ENCODE peak calls at places on chromosomes 1 and 21, in five cellular contexts. H, C, E, Y and W are unnamed samples.

GRCh38 chr1:67586596-67586995 is 98.4 kb upstream of the GADD45A start:
- DNase-seq in E (no peak), C (no peak), Y (no peak), H (no peak), W (no peak)

GRCh38 chr1:61135286-61135685 is 52.9 kb downstream of the NFIA start:
- DNase-seq in H (no peak), E (no peak), C (no peak), Y (no peak), W (no peak)

GRCh38 chr1:183553769-183554168 is 36.5 kb downstream of the NCF2 start:
- DNase-seq in C (no peak), E (no peak), Y (no peak), H (no peak), W (no peak)

GRCh38 chr1:6756455-6756854 is 28.8 kb upstream of the CAMTA1 start:
- DNase-seq in H (no peak), E (no peak), C (no peak), Y (no peak), W (no peak)

GRCh38 chr1:31556481-31557006 is 19.8 kb upstream of the TINAGL1 start:
- DNase-seq in H (no peak), C (no peak), E (no peak), Y (no peak), W (no peak)

GRCh38 chr1:66951513-66951912 is 26.7 kb downstream of the MIER1 start:
- DNase-seq in E (no peak), C (peak; percentile 58), Y (no peak), H (no peak), W (no peak)

GRCh38 chr21:23160914-23161313 is 2162.7 kb downstream of the NCAM2 start:
- DNase-seq in Y (no peak), H (no peak), C (no peak), E (no peak), W (no peak)

GRCh38 chr21:37266515-37267221 is 466 bp downstream of the VPS26C start:
- DNase-seq in E (peak; percentile 77), C (no peak), H (peak; percentile 80), Y (peak; percentile 44), W (no peak)

GRCh38 chr1:165255226-165255625 is 101.3 kb downstream of the LMX1A start:
- DNase-seq in Y (no peak), C (no peak), H (no peak), E (no peak), W (no peak)

GRCh38 chr1:2209400-2210083 is 15.0 kb upstream of the FAAP20 start:
- DNase-seq in Y (peak; percentile 17), H (no peak), C (no peak), E (no peak), W (peak; percentile 67)

GRCh38 chr1:38860464-38860816 is 868 bp upstream of the RRAGC start:
- DNase-seq in C (no peak), E (no peak), H (no peak), Y (no peak), W (no peak)

GRCh38 chr1:244878681-244879080 is 14.3 kb upstream of the HNRNPU start:
- DNase-seq in C (no peak), E (no peak), Y (no peak), H (no peak), W (no peak)
- H3K9me3 ChIP-seq in C (no peaks in the 10 kb centered on the region), E (no peaks in the 10 kb centered on the region), Y (no peaks in the 10 kb centered on the region), H (no peaks in the 10 kb centered on the region), W (no peaks in the 10 kb centered on the region)

GRCh38 chr1:180157576-180158057 is 2.9 kb downstream of the QSOX1 start:
- DNase-seq in Y (no peak), C (no peak), E (no peak), H (no peak), W (no peak)
- H3K4me1 ChIP-seq in Y (peaks cover 29% of the 10 kb centered on the region), C (peaks cover 41% of the 10 kb centered on the region), E (peaks cover 21% of the 10 kb centered on the region), H (peaks cover 66% of the 10 kb centered on the region), W (no peaks in the 10 kb centered on the region)

GRCh38 chr1:83548311-83548710 is 450.6 kb downstream of the TTLL7 start:
- DNase-seq in C (no peak), Y (no peak), H (no peak), E (no peak), W (no peak)
- H3K9me3 ChIP-seq in C (no peaks in the 10 kb centered on the region), Y (no peaks in the 10 kb centered on the region), H (no peaks in the 10 kb centered on the region), E (no peaks in the 10 kb centered on the region), W (no peaks in the 10 kb centered on the region)

DNA sequence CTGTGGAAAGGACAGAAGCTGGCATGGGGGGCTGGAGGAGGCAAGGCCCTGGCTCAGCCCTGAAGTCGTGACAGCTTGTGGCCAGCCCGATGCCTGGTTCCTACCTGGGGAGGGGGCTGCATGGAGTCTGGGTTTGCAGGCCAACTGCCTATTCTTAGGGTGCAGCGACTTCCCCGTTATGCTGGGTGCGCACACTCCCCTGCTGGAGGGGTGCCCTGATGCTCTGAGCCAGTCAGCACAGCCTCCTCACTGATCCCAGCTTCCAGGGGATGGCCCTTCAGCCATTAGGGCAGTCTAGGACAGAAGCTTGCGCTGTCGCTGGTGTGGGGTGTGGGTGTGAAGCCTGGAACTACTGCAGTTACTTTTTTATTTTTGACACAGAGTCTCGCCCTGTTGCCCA is 30.0 kb upstream of the SLC19A1 start:
- DNase-seq in C (no peak), E (peak; percentile 52), H (peak; percentile 20), Y (no peak), W (no peak)
- H3K4me1 ChIP-seq in C (peaks cover 61% of the 10 kb centered on the region), E (peaks cover 39% of the 10 kb centered on the region), H (peaks cover 4% of the 10 kb centered on the region), Y (no peaks in the 10 kb centered on the region), W (no peaks in the 10 kb centered on the region)

GRCh38 chr21:34086887-34087306 is 13.5 kb downstream of the MRPS6 start:
- DNase-seq in C (no peak), E (no peak), Y (no peak), H (no peak), W (no peak)
- H3K9me3 ChIP-seq in C (no peaks in the 10 kb centered on the region), E (no peaks in the 10 kb centered on the region), Y (no peaks in the 10 kb centered on the region), H (no peaks in the 10 kb centered on the region), W (no peaks in the 10 kb centered on the region)

GRCh38 chr1:206578959-206579358 is 33.3 kb downstream of the EIF2D start:
- DNase-seq in C (no peak), H (no peak), E (no peak), Y (no peak), W (no peak)
- H3K4me1 ChIP-seq in C (peaks cover 6% of the 10 kb centered on the region), H (peaks cover 94% of the 10 kb centered on the region), E (peaks cover 5% of the 10 kb centered on the region), Y (peaks cover 22% of the 10 kb centered on the region), W (no peaks in the 10 kb centered on the region)

GRCh38 chr1:248593226-248593625 is 4.3 kb downstream of the OR2T10 start:
- DNase-seq in Y (no peak), E (no peak), C (no peak), H (no peak), W (no peak)

GRCh38 chr1:248590055-248590454 is 7.4 kb downstream of the OR2T10 start:
- DNase-seq in Y (no peak), E (no peak), C (no peak), H (no peak), W (no peak)

GRCh38 chr1:248585266-248585665 is 10.7 kb upstream of the OR2T34 start:
- DNase-seq in C (no peak), H (no peak), Y (no peak), E (no peak), W (no peak)

GRCh38 chr1:248592655-248593054 is 4.8 kb downstream of the OR2T10 start:
- DNase-seq in Y (no peak), C (no peak), H (no peak), E (no peak), W (no peak)

GRCh38 chr1:248589334-248589733 is 8.2 kb downstream of the OR2T10 start:
- DNase-seq in E (no peak), C (no peak), Y (no peak), H (no peak), W (no peak)
- H3K9me3 ChIP-seq in E (no peaks in the 10 kb centered on the region), C (no peaks in the 10 kb centered on the region), Y (no peaks in the 10 kb centered on the region), H (no peaks in the 10 kb centered on the region), W (no peaks in the 10 kb centered on the region)